ENCODE peak calls at places on chromosome 14, in five cellular contexts. X, R, P, G and Y are unnamed samples.

GRCh38 chr14:71086571-71086970 is 179.3 kb downstream of the PCNX1 start:
- DNase-seq in R (no peak), P (no peak), X (no peak), G (no peak), Y (no peak)

GRCh38 chr14:51458563-51458955 is 193.2 kb upstream of the FRMD6 start:
- DNase-seq in G (peak), X (no peak), P (peak), R (no peak), Y (no peak)

GRCh38 chr14:55705651-55706340 is 125.8 kb downstream of the KTN1 start:
- DNase-seq in P (peak), R (no peak), G (no peak), X (no peak), Y (no peak)

GRCh38 chr14:74846968-74847549 is 28.9 kb downstream of the PROX2 start:
- DNase-seq in R (no peak), X (no peak), G (peak), P (no peak), Y (no peak)

GRCh38 chr14:58100735-58101368 is 51.2 kb downstream of the ARMH4 start:
- DNase-seq in P (no peak), X (no peak), R (no peak), G (peak), Y (no peak)

GRCh38 chr14:90091393-90091792 is 29.6 kb downstream of the KCNK13 start:
- DNase-seq in X (no peak), R (no peak), G (peak), P (peak), Y (no peak)

GRCh38 chr14:29710015-29710414 is 217.6 kb downstream of the PRKD1 start:
- DNase-seq in X (no peak), R (peak), G (peak), P (no peak), Y (no peak)

GRCh38 chr14:100810861-100811461 is 15.0 kb upstream of the MEG3 start:
- DNase-seq in X (no peak), P (no peak), R (no peak), G (no peak), Y (no peak)

GRCh38 chr14:94771191-94771905 is 1.4 kb upstream of the GSC start:
- DNase-seq in R (no peak), X (peak), P (no peak), G (no peak), Y (peak)

GRCh38 chr14:92160619-92161018 is 38.9 kb downstream of the CPSF2 start:
- DNase-seq in P (peak), R (no peak), X (no peak), G (peak), Y (no peak)

GRCh38 chr14:38999949-39000348 is 103.1 kb downstream of the SEC23A start:
- DNase-seq in P (no peak), X (no peak), R (no peak), G (no peak), Y (no peak)

GRCh38 chr14:93333631-93334095 is 827 bp upstream of the BTBD7 start:
- DNase-seq in R (no peak), G (no peak), P (no peak), X (no peak), Y (no peak)

GRCh38 chr14:34423445-34423844 is 38.6 kb downstream of the SPTSSA start:
- DNase-seq in R (no peak), P (no peak), X (no peak), G (no peak), Y (no peak)

GRCh38 chr14:93286212-93286890 is 46.5 kb downstream of the BTBD7 start:
- DNase-seq in G (peak), X (no peak), R (no peak), P (no peak), Y (no peak)

GRCh38 chr14:87691482-87691881 is 301.5 kb downstream of the GALC start:
- DNase-seq in R (peak), P (no peak), X (no peak), G (no peak), Y (no peak)

GRCh38 chr14:85688024-85688423 is 158.1 kb downstream of the FLRT2 start:
- DNase-seq in R (no peak), G (peak), X (no peak), P (no peak), Y (no peak)

GRCh38 chr14:76375484-76375883 is 453 bp upstream of the ESRRB start:
- DNase-seq in X (no peak), P (peak), R (no peak), G (no peak), Y (no peak)

GRCh38 chr14:92513204-92513965 is at the start of gene RIN3:
- DNase-seq in R (peak), X (peak), G (peak), P (peak), Y (peak)

GRCh38 chr14:72947366-72948160 is 21.3 kb downstream of the DCAF4 start:
- DNase-seq in X (no peak), G (no peak), R (no peak), P (no peak), Y (no peak)

GRCh38 chr14:21308479-21309237 is 28.8 kb downstream of the RPGRIP1 start:
- DNase-seq in G (peak), P (peak), R (peak), X (peak), Y (peak)

GRCh38 chr14:30214456-30215090 is 286.9 kb upstream of the PRKD1 start:
- DNase-seq in P (peak), X (peak), G (peak), R (peak), Y (peak)

GRCh38 chr14:35632276-35633071 is 98.5 kb downstream of the INSM2 start:
- DNase-seq in P (no peak), X (no peak), G (peak), R (no peak), Y (no peak)

GRCh38 chr14:92892589-92892988 is 30.4 kb upstream of the CHGA start:
- DNase-seq in G (no peak), P (no peak), X (no peak), R (no peak), Y (no peak)

GRCh38 chr14:20818861-20819260 is 16.2 kb upstream of the RNASE1 start:
- DNase-seq in R (no peak), P (no peak), G (no peak), X (no peak), Y (no peak)

GRCh38 chr14:96626121-96626768 is 124.1 kb downstream of the PAPOLA start:
- DNase-seq in G (no peak), X (no peak), P (no peak), R (no peak), Y (no peak)

GRCh38 chr14:92704821-92705220 is 43.6 kb downstream of the LGMN start:
- DNase-seq in P (no peak), G (no peak), X (no peak), R (no peak), Y (no peak)

GRCh38 chr14:94548999-94549985 is 11.9 kb upstream of the SERPINA4 start:
- DNase-seq in R (peak), G (peak), P (peak), X (peak), Y (peak)

GRCh38 chr14:104209985-104210520 is 71.7 kb downstream of the KIF26A start:
- DNase-seq in P (no peak), X (no peak), R (no peak), G (no peak), Y (no peak)

GRCh38 chr14:20477211-20477876 is 8.1 kb downstream of the PNP start:
- DNase-seq in P (no peak), X (no peak), G (peak), R (peak), Y (no peak)

GRCh38 chr14:86052868-86053267 is 522.9 kb downstream of the FLRT2 start:
- DNase-seq in G (no peak), X (no peak), R (no peak), P (no peak), Y (no peak)

GRCh38 chr14:61222388-61222787 is 58.8 kb downstream of the TMEM30B start:
- DNase-seq in G (no peak), R (no peak), P (no peak), X (no peak), Y (no peak)

GRCh38 chr14:54813081-54813480 is 89.5 kb downstream of the GCH1 start:
- DNase-seq in G (no peak), X (no peak), P (no peak), R (no peak), Y (no peak)

GRCh38 chr14:93970589-93970966 is 5.8 kb downstream of the ASB2 start:
- DNase-seq in P (peak), R (no peak), X (no peak), G (no peak), Y (no peak)

GRCh38 chr14:56715938-56716337 is 94.3 kb downstream of the OTX2 start:
- DNase-seq in R (no peak), G (no peak), X (no peak), P (no peak), Y (no peak)

GRCh38 chr14:64953310-64953654 is 10.7 kb upstream of the GPX2 start:
- DNase-seq in P (no peak), G (no peak), X (no peak), R (no peak), Y (no peak)
- TF ChIP-seq CTCF in P (no peak), G (no peak), X (no peak), R (no peak), Y (no peak)

GRCh38 chr14:32933623-32933942 is 5.1 kb upstream of the NPAS3 start:
- DNase-seq in X (peak), R (no peak), P (no peak), G (peak), Y (no peak)
- TF ChIP-seq CTCF in X (peak), R (no peak), P (no peak), G (peak), Y (no peak)

GRCh38 chr14:24913026-24913425 is 136.9 kb downstream of the STXBP6 start:
- DNase-seq in G (no peak), X (no peak), P (no peak), R (no peak), Y (no peak)
- TF ChIP-seq CTCF in G (no peak), X (no peak), P (no peak), R (no peak), Y (no peak)

GRCh38 chr14:99713972-99714371 is 29.9 kb downstream of the CYP46A1 start:
- DNase-seq in G (no peak), R (no peak), X (no peak), P (no peak), Y (no peak)
- TF ChIP-seq CTCF in G (no peak), R (no peak), X (no peak), P (no peak), Y (no peak)

GRCh38 chr14:32205984-32206383 is 2.9 kb upstream of the RNU6-8 start:
- DNase-seq in P (no peak), G (no peak), X (no peak), R (no peak), Y (no peak)
- TF ChIP-seq CTCF in P (no peak), G (no peak), X (no peak), R (no peak), Y (no peak)

GRCh38 chr14:63438065-63438757 is 105.0 kb downstream of the PPP2R5E start:
- DNase-seq in P (peak), X (no peak), G (peak), R (no peak), Y (no peak)
- TF ChIP-seq CTCF in P (peak), X (peak), G (peak), R (peak), Y (no peak)

GRCh38 chr14:78232666-78233065 is 62.5 kb downstream of the NRXN3 start:
- DNase-seq in G (no peak), R (no peak), P (no peak), X (no peak), Y (no peak)

GRCh38 chr14:78228702-78229327 is 58.6 kb downstream of the NRXN3 start:
- DNase-seq in X (no peak), R (no peak), G (no peak), P (no peak), Y (no peak)

GRCh38 chr14:78222746-78223145 is 52.6 kb downstream of the NRXN3 start:
- DNase-seq in P (no peak), R (no peak), G (no peak), X (no peak), Y (no peak)

DNA sequence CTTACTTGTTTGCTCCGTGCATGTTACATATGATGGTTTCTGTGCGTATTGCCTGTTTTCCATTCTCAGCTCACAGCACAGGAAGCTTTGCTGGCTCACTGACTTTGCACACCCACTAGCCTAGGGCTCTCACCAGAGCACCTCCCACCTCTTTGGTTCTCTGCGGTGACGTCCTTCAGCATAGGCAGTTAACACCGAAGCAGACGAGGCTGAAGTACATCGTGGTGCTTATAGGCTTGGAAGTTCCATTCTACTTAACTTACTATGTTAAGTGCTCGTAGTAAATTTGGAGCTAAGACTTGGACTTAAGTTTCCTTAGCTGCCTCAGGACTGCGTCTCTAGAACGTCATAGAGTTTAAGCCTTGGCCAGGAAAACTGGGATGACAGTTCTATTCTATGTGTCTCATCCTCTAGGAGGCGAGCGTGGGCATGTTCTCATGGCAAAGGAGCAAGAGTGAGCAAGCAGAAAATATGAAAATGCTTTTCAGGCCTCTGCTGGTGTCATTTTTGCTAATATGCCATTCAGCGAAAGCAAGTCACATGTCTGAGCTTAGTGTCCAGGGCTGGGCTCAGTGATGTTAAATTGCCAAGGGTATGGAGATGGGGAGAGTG is 57.4 kb downstream of the NRXN3 start:
- DNase-seq in R (no peak), G (no peak), X (no peak), P (no peak), Y (no peak)
- TF ChIP-seq CTCF in R (no peak), G (no peak), X (no peak), P (no peak), Y (no peak)

GRCh38 chr14:82009076-82009475 is 475.4 kb upstream of the SEL1L start:
- DNase-seq in X (no peak), P (no peak), G (no peak), R (no peak), Y (no peak)
- TF ChIP-seq CTCF in X (peak), P (no peak), G (no peak), R (peak), Y (peak)

GRCh38 chr14:22474730-22475351 is 114.2 kb downstream of the DAD1 start:
- DNase-seq in P (no peak), R (no peak), X (no peak), G (peak), Y (no peak)
- TF ChIP-seq CTCF in P (no peak), R (no peak), X (no peak), G (no peak), Y (no peak)

GRCh38 chr14:69056389-69056788 is 77.3 kb upstream of the ACTN1 start:
- DNase-seq in R (no peak), P (peak), G (peak), X (no peak), Y (no peak)
- TF ChIP-seq CTCF in R (no peak), P (no peak), G (peak), X (no peak), Y (no peak)